ENCODE peak calls at places on chromosome 17, in six cellular contexts. C is HCT116, V is ascending aorta, R is fibroblast of pulmonary artery, H is BJ, O is GM12865. F is an unnamed sample.

GRCh38 chr17:16516594-16517018 is 24.6 kb upstream of the LRRC75A start:
- DNase-seq in R (peak), C (peak), O (no peak), H (peak), V (no peak), F (peak)

GRCh38 chr17:4267402-4267801 is 3.6 kb upstream of the ANKFY1 start:
- DNase-seq in H (no peak), C (no peak), V (no peak), R (no peak), O (no peak), F (no peak)

GRCh38 chr17:48587276-48588073 is 2.6 kb downstream of the HOXB3 start:
- DNase-seq in C (no peak), H (no peak), V (no peak), R (no peak), O (no peak), F (no peak)

GRCh38 chr17:50918933-50919296 is 52.8 kb upstream of the TOB1 start:
- DNase-seq in C (no peak), O (no peak), H (no peak), V (no peak), R (no peak), F (no peak)

GRCh38 chr17:31052187-31052889 is 42.4 kb upstream of the NF1 start:
- DNase-seq in C (peak), V (peak), H (peak), O (peak), R (peak), F (peak)

GRCh38 chr17:8163978-8164814 is 1.4 kb upstream of the VAMP2 start:
- DNase-seq in O (peak), H (no peak), R (peak), C (no peak), V (peak), F (no peak)

GRCh38 chr17:14581181-14581830 is 280.4 kb downstream of the HS3ST3B1 start:
- DNase-seq in V (no peak), R (no peak), O (no peak), H (no peak), C (no peak), F (no peak)

GRCh38 chr17:17525956-17526355 is 29.8 kb upstream of the RASD1 start:
- DNase-seq in O (no peak), C (no peak), H (no peak), V (no peak), R (no peak), F (no peak)

GRCh38 chr17:9021158-9021984 is at the start of gene NTN1:
- DNase-seq in O (peak), V (no peak), C (no peak), H (no peak), R (peak), F (no peak)

GRCh38 chr17:79023886-79024771 is at the start of gene C1QTNF1:
- DNase-seq in V (no peak), C (no peak), H (no peak), O (peak), R (peak), F (no peak)

GRCh38 chr17:56866496-56866895 is 32.5 kb downstream of the DGKE start:
- DNase-seq in C (no peak), V (no peak), R (no peak), H (no peak), O (no peak), F (no peak)

GRCh38 chr17:46195939-46196338 is 2.7 kb upstream of the KANSL1 start:
- DNase-seq in R (peak), H (no peak), V (no peak), C (no peak), O (no peak), F (peak)

GRCh38 chr17:57541472-57542394 is 203.4 kb downstream of the CCDC182 start:
- DNase-seq in C (peak), V (peak), H (no peak), R (peak), O (no peak), F (no peak)

GRCh38 chr17:21373696-21374454 is 2.3 kb upstream of the KCNJ12 start:
- DNase-seq in V (no peak), C (no peak), H (no peak), R (no peak), O (no peak), F (no peak)

GRCh38 chr17:50199651-50200446 is 1.6 kb downstream of the COL1A1 start:
- DNase-seq in O (peak), R (peak), V (peak), C (peak), H (no peak), F (no peak)

GRCh38 chr17:47281246-47281645 is 27.6 kb downstream of the ITGB3 start:
- DNase-seq in C (no peak), H (no peak), R (no peak), O (no peak), V (no peak), F (no peak)

GRCh38 chr17:47278561-47278960 is 24.9 kb downstream of the ITGB3 start:
- DNase-seq in R (no peak), H (no peak), C (no peak), O (peak), V (no peak), F (no peak)

GRCh38 chr17:47277921-47278320 is 24.3 kb downstream of the ITGB3 start:
- DNase-seq in H (no peak), O (no peak), V (no peak), R (no peak), C (no peak), F (no peak)

GRCh38 chr17:47280072-47280811 is 26.6 kb downstream of the ITGB3 start:
- DNase-seq in C (no peak), H (no peak), O (no peak), V (no peak), R (peak), F (peak)

GRCh38 chr17:47279062-47279801 is 25.6 kb downstream of the ITGB3 start:
- DNase-seq in H (peak), V (peak), O (peak), R (peak), C (no peak), F (peak)
- TF ChIP-seq CTCF in H (peak), V (no peak), O (no peak), R (no peak), C (no peak), F (peak)

DNA sequence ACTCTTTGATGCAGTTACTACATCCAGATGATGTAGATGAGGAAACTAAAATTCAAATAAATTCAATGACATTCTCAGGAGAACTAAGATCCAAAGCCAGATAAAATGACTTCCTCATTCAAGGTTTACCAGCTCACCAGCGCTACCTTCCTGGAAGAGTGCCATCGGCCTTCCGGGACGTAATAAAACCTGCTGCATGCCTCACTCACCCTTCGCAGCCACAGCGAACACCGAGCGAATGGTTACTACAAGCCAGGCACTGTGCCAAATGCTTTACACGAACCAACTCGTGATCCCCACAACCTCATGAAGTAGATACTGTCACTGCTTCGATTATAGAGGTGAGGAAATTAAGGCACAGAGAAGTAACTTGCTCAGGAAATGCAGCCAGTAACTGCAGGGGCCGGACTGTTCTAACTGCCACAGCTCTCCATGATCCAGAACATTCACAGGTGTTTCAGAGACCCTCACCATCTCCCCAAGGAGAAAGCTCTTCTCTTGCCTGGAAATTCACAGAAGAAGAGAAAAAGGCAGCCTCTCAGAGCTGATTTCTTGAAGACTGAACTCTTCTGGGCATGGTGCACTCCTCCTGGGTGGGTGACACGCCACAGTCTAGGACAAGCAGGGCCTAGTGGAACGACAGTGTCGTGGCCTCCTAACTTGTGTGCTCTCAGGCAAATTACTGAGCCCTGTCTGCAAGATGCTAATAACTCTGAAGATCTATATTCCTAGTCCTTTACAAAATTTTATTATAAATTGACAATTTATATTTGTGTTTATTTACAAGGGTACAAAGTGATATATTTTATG is 46.8 kb downstream of the HIC1 start:
- DNase-seq in H (no peak), C (peak), V (no peak), O (no peak), R (no peak), F (peak)
- H3K4me3 ChIP-seq in H (no peak), C (no peak), V (no peak), O (no peak), R (no peak), F (no peak)

GRCh38 chr17:67862614-67863217 is 37.4 kb downstream of the BPTF start:
- DNase-seq in V (no peak), C (no peak), O (no peak), R (no peak), H (no peak), F (no peak)
- TF ChIP-seq CTCF in V (no peak), C (peak), O (no peak), R (peak), H (no peak), F (peak)

DNA sequence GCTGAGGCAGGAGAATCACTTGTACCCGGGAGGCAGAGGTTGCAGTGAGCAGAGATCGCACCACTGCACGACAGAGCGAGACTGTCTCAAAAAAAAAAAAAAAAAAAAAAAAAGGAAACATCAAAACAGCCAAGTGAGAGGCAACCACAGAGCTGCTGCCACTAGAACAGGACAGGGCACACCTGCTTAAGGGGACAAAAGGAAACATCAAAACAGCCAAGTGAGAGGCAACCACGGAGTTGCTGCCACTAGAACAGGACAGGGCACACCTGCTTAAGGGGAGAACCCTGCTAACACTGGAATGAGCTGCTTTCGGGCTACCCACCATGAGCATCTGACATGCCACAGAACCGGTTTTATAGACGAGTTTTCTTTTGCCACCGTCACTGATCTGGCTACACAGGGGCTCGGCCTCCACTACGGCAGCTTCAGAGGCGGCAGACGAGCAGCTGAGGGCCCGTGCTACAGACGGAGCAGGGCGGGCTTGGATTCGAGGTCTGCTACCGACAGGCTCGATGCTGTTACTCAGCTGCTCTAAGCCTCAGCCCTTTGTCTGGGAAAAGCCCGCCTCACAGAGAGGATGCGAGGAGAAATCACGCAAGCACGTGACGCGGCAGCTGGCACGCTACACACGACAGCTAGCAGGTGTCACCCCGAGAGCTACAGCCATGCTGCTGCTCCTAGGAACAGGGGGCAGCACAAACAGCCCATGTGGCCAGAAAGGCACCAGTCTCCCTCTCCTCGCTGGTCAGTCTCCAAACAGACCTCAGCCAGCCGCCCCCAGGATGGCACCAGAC is 2.0 kb downstream of the P4HB start:
- DNase-seq in V (no peak), R (no peak), H (no peak), C (no peak), O (no peak), F (no peak)
- H3K4me3 ChIP-seq in V (peak), R (peak), H (peak), C (peak), O (peak), F (peak)

GRCh38 chr17:64164592-64165285 is 34.8 kb upstream of the ERN1 start:
- DNase-seq in O (no peak), C (no peak), R (no peak), H (no peak), V (no peak), F (no peak)
- TF ChIP-seq CTCF in O (no peak), C (no peak), R (no peak), H (no peak), V (no peak), F (no peak)

DNA sequence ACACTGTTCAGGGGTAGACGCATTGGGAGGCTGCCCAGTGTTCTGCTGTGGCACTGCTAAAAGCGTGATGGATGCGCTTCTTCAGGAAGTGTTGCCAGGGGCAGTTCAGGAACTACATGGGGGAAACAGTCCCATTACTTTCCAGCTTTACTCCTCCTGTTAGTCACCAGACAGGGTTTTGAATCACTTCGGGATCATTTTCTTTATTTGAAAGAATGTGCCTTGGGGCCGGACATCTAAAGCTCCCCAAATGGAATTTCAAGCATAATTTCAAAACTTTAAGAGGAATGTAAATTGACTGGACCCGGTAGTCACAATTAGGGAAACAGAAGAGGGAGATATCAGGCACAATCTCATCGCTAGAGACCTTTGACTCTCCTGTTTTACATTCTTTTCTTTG is 1.3 kb upstream of the KRTAP2-1 start:
- DNase-seq in C (no peak), V (no peak), O (no peak), R (no peak), H (peak), F (no peak)
- H3K4me3 ChIP-seq in C (no peak), V (no peak), O (no peak), R (no peak), H (no peak), F (no peak)

DNA sequence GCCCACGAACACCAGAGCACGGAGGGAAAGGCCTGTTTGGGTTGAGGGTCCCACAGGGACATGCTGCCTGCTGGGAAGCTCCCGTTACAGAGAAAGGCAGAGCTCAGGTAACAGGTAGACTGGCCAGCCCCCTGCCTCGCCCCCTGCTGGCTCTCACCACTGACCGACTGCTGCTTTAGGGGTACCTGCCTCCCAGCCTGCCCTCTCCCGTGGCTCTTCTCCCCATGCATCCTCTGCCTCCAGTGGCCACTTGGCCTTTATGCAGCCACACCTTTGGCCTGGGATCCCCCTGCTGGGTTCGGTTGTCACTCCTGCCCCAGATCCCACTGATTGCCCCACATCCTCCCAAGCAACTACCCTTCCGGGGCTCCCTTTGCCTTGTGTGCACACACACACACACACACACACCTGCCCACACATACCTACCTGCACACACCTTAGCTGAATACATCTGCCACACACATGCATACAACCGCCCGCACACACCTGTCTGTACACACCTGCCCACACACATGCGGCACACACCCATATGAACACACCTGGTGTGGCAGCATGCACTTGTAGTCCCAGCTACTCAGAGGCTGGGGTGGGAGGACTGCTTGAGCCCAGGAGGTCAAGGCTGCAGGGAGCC is 7.1 kb downstream of the MCRIP1 start:
- DNase-seq in V (no peak), O (no peak), R (no peak), H (no peak), C (no peak), F (no peak)
- TF ChIP-seq CTCF in V (no peak), O (no peak), R (no peak), H (no peak), C (peak), F (no peak)

DNA sequence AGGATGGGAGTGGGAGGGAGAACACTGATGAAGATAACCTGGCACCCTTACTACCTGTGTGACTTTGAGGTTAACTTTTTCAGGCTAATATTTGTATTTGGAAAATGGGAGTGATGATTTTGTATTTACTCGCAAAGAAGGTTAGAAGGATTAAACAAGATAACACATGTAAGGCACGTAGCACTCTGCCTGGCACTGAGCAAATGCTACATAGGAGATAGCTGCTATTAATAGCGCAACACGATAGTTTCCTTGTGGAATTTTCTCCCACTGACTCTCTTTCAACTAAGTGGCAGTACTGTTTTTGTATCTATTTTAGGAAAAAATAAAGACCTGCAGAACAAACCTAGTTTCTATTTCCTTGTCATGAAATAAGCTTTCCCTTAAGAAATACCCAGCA is 15.4 kb upstream of the KCNJ16 start:
- DNase-seq in V (no peak), H (no peak), C (no peak), O (no peak), R (no peak), F (no peak)
- H3K4me3 ChIP-seq in V (no peak), H (no peak), C (no peak), O (no peak), R (no peak), F (no peak)

GRCh38 chr17:39261286-39261685 is 35.5 kb upstream of the STAC2 start:
- DNase-seq in O (peak), H (no peak), C (no peak), R (no peak), V (no peak), F (no peak)
- TF ChIP-seq CTCF in O (peak), H (peak), C (peak), R (peak), V (no peak), F (peak)

GRCh38 chr17:29706045-29706431 is 83.3 kb upstream of the CORO6 start:
- DNase-seq in V (no peak), C (no peak), R (no peak), H (no peak), O (no peak), F (no peak)

GRCh38 chr17:29710891-29711418 is 88.2 kb upstream of the CORO6 start:
- DNase-seq in O (peak), C (no peak), V (no peak), R (no peak), H (peak), F (peak)

GRCh38 chr17:29705352-29705751 is 82.6 kb upstream of the CORO6 start:
- DNase-seq in R (no peak), H (no peak), O (peak), C (no peak), V (no peak), F (no peak)

GRCh38 chr17:29709861-29710849 is 87.4 kb upstream of the CORO6 start:
- DNase-seq in R (peak), C (no peak), V (no peak), H (no peak), O (no peak), F (peak)

GRCh38 chr17:29707212-29707571 is 84.5 kb upstream of the CORO6 start:
- DNase-seq in O (no peak), V (no peak), H (no peak), R (no peak), C (no peak), F (no peak)
- H3K4me3 ChIP-seq in O (peak), V (no peak), H (no peak), R (no peak), C (no peak), F (no peak)